ENCODE peak calls at places on chromosomes 7 and 10, in five cellular contexts. T is BJ, D is Panc1, W is glutamatergic neuron, F is RWPE1. S is an unnamed sample.
A peak's percentile ranks its signal among the peaks of the same experiment; 100 is the strongest.

GRCh38 chr7:2640858-2641257 is 9.1 kb downstream of the TTYH3 start:
- DNase-seq in F (no peak), T (no peak), W (no peak), D (no peak), S (no peak)

GRCh38 chr7:74376256-74377036 is 77.3 kb upstream of the GTF2IRD1 start:
- DNase-seq in F (no peak), W (no peak), D (no peak), T (no peak), S (no peak)

GRCh38 chr7:140003913-140004382 is 58.8 kb downstream of the PARP12 start:
- DNase-seq in W (no peak), F (peak; percentile 42), D (peak; percentile 35), T (no peak), S (no peak)

GRCh38 chr7:75649462-75649861 is 89.3 kb downstream of the HIP1 start:
- DNase-seq in D (no peak), T (no peak), W (no peak), F (peak; percentile 44), S (no peak)

GRCh38 chr10:96556003-96556402 is 30.8 kb downstream of the TM9SF3 start:
- DNase-seq in W (no peak), F (peak; percentile 8), T (no peak), D (no peak), S (no peak)

GRCh38 chr10:58511765-58512469 is 755 bp upstream of the BICC1 start:
- DNase-seq in T (no peak), F (no peak), W (peak; percentile 19), D (no peak), S (peak; percentile 63)

GRCh38 chr7:69359003-69359555 is 239.2 kb upstream of the AUTS2 start:
- DNase-seq in T (no peak), W (no peak), F (no peak), D (no peak), S (no peak)

GRCh38 chr7:121385800-121386179 is 10.3 kb downstream of the FAM3C start:
- DNase-seq in T (no peak), W (no peak), D (no peak), F (no peak), S (no peak)

GRCh38 chr7:46131916-46132795 is 211.1 kb upstream of the IGFBP3 start:
- DNase-seq in D (no peak), F (no peak), W (no peak), T (no peak), S (no peak)

GRCh38 chr7:82109288-82109687 is 334.3 kb downstream of the CACNA2D1 start:
- DNase-seq in W (no peak), D (peak; percentile 15), F (peak; percentile 10), T (peak; percentile 6), S (no peak)

GRCh38 chr10:98240524-98240923 is 27.5 kb downstream of the LOXL4 start:
- DNase-seq in W (no peak), D (no peak), T (no peak), F (no peak), S (no peak)

GRCh38 chr10:71547841-71548493 is 151.2 kb downstream of the CDH23 start:
- DNase-seq in W (peak; percentile 74), T (peak; percentile 2), F (no peak), D (no peak), S (no peak)

GRCh38 chr10:100710151-100710871 is 35.1 kb upstream of the PAX2 start:
- DNase-seq in D (no peak), F (no peak), T (no peak), W (peak; percentile 67), S (no peak)

GRCh38 chr7:97973206-97973658 is 16.8 kb downstream of the OCM2 start:
- DNase-seq in T (no peak), W (peak; percentile 21), F (no peak), D (peak; percentile 24), S (no peak)

GRCh38 chr10:100835810-100836209 is 77.0 kb upstream of the SLF2 start:
- DNase-seq in F (no peak), D (no peak), W (no peak), T (no peak), S (no peak)

GRCh38 chr10:34186740-34187139 is 628.4 kb downstream of the PARD3 start:
- DNase-seq in D (no peak), T (no peak), W (no peak), F (no peak), S (no peak)

GRCh38 chr7:149869291-149869650 is 4.5 kb upstream of the ATP6V0E2 start:
- DNase-seq in F (no peak), D (no peak), W (no peak), T (no peak), S (no peak)

GRCh38 chr7:90788057-90788456 is 191.9 kb downstream of the CDK14 start:
- DNase-seq in W (no peak), F (no peak), D (no peak), T (no peak), S (no peak)

GRCh38 chr7:158858592-158859503 is 2.5 kb downstream of the DYNC2I1 start:
- DNase-seq in D (no peak), F (no peak), T (no peak), W (no peak), S (no peak)

GRCh38 chr10:60531006-60531405 is 141.3 kb upstream of the ANK3 start:
- DNase-seq in F (no peak), W (no peak), T (no peak), D (no peak), S (no peak)

GRCh38 chr7:137337902-137338301 is 5.6 kb downstream of the PTN start:
- DNase-seq in W (no peak), T (no peak), D (no peak), F (no peak), S (no peak)

GRCh38 chr7:132191418-132191817 is 384.9 kb downstream of the PLXNA4 start:
- DNase-seq in D (no peak), T (no peak), F (no peak), W (no peak), S (no peak)

GRCh38 chr10:71124921-71125748 is 87.2 kb upstream of the UNC5B start:
- DNase-seq in F (no peak), D (no peak), T (no peak), W (no peak), S (no peak)

GRCh38 chr7:117020605-117021002 is 67.3 kb downstream of the ST7 start:
- DNase-seq in T (no peak), F (no peak), D (no peak), W (no peak), S (no peak)

GRCh38 chr10:36779238-36779846 is 346.1 kb upstream of the ANKRD30A start:
- DNase-seq in W (no peak), D (peak; percentile 25), F (peak; percentile 61), T (peak; percentile 16), S (no peak)

GRCh38 chr7:103394566-103394965 is 47.1 kb downstream of the PSMC2 start:
- DNase-seq in W (no peak), D (no peak), T (no peak), F (no peak), S (no peak)

GRCh38 chr7:42025635-42026375 is 211.2 kb downstream of the GLI3 start:
- DNase-seq in D (no peak), F (no peak), T (no peak), W (no peak), S (no peak)

DNA sequence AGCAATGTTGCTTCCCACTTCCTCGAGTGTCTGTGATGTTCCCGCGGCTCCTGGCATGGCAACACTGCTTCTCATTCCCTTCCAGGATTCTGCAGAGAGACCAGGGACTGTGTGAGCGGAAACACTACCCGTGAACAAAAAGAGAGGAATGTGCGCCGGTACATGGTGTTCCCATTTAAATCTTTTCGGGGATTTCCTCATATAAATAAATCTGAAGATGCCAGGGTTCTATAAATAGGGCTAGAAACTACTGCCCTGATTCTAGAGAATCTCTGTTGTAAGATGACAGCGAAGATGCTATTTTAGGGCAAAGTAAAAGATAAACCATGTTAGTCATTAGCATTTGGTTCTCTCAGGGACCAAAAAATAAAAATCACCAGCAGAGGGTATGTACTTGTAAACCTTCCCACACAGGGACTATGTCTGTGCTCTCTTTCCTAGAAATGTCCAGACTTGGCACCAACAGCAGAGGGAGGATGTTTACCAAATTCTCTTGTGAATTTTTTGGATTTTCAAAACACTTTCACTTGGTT is 92.2 kb upstream of the DDC start:
- DNase-seq in F (peak; percentile 31), T (peak; percentile 50), W (no peak), D (no peak), S (peak; percentile 93)
- TF ChIP-seq CTCF in F (no peak), T (peak; percentile 19), W (no peak), D (no peak), S (peak; percentile 19)

DNA sequence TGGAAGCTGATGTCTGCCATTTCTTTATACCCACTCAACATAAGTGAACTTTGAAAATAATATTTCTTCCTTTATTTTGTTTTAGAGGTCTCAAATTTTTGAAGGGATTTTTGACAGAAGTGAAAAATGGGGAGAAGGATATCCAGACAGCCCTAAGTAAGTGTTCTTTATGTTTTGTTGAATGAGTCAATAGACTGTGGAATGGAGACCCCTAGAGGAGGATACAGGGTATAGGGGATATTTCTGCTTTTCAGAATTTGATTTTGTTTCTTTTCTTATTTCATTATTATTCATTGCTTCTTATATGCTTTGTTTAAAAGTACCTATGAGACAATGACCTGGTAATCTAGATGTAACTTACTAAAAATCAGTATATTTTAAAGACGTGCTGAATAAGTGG is 34.4 kb downstream of the PLEKHA8 start:
- DNase-seq in T (no peak), F (peak; percentile 62), W (no peak), D (peak; percentile 17), S (no peak)
- TF ChIP-seq CTCF in T (peak; percentile 66), F (peak; percentile 61), W (peak; percentile 58), D (peak; percentile 44), S (peak; percentile 22)

GRCh38 chr10:118501637-118502440 is 93.6 kb downstream of the PRLHR start:
- DNase-seq in W (no peak), T (no peak), F (peak; percentile 92), D (no peak), S (no peak)
- TF ChIP-seq CTCF in W (no peak), T (no peak), F (no peak), D (no peak), S (no peak)

GRCh38 chr7:130153251-130153908 is 51.8 kb downstream of the TMEM209 start:
- DNase-seq in D (no peak), F (no peak), T (no peak), W (no peak), S (peak; percentile 56)

GRCh38 chr7:130156140-130156539 is 49.1 kb downstream of the TMEM209 start:
- DNase-seq in T (no peak), W (no peak), D (no peak), F (no peak), S (no peak)

GRCh38 chr7:130152270-130153141 is 52.7 kb downstream of the TMEM209 start:
- DNase-seq in F (no peak), W (no peak), T (no peak), D (no peak), S (no peak)

GRCh38 chr7:130154131-130154500 is 51.1 kb downstream of the TMEM209 start:
- DNase-seq in D (no peak), W (no peak), F (no peak), T (no peak), S (no peak)

DNA sequence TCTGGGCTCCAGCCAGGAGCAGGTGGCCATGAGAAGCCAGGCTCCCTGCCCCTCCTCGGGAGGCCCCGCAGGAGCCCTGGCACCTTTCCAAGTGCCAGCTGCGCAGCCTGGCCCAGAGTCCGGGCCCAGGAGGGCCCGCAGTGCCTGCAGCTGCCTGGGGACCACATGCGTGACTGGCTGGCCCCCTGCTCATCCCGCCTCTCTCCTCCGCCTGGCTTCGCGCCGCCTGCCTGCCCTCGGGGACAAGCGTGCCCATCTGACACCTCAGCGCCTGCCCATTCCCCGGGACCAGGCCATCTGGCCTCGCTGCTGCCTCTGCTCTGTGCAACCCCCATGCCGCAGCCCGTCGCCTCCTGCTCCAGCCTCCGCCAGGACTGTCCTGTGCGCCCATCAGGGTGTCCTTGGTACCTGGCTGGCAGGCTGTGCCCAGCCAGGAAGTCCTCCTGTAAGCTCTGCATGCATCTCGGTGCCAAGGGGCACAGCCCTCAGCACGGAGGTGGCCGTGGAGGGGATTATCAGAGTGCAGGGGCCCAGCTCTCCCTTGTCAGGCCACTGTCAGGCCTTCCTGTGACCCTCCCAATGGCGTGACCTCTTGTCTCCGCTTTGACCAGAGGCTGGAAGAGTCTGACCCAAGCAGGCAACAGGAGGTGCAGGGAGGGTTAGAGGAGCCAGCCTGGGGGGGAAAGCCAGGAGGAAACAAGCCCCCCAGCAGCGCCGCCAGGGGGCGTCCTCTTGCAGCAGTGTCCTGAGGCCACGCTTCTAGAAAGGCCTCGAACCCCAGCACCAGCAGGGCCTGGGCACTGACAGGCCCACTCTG is 50.5 kb downstream of the TMEM209 start:
- DNase-seq in T (no peak), D (no peak), W (peak; percentile 79), F (no peak), S (no peak)
- TF ChIP-seq CTCF in T (peak; percentile 25), D (no peak), W (peak; percentile 62), F (no peak), S (no peak)